ENCODE peak calls at places on chromosomes 13 and 19, in four cellular contexts. C, E, B and I are unnamed samples.

GRCh38 chr19:4373601-4374441 is 26.5 kb downstream of the SH3GL1 start:
- DNase-seq in B (no peak), C (no peak), E (peak), I (no peak)

GRCh38 chr13:109818891-109819290 is 32.5 kb upstream of the IRS2 start:
- DNase-seq in E (no peak), B (no peak), C (no peak), I (no peak)

GRCh38 chr19:17183271-17183757 is 31.8 kb upstream of the USE1 start:
- DNase-seq in E (no peak), B (no peak), C (peak), I (no peak)

GRCh38 chr19:2273356-2274184 is 8.4 kb downstream of the PEAK3 start:
- DNase-seq in E (peak), C (peak), B (peak), I (peak)

GRCh38 chr19:4359627-4360000 is 16.3 kb downstream of the MPND start:
- DNase-seq in B (no peak), C (no peak), E (no peak), I (no peak)

GRCh38 chr13:23901365-23901764 is 4.1 kb upstream of the C1QTNF9B start:
- DNase-seq in B (no peak), E (peak), C (no peak), I (no peak)

GRCh38 chr13:48909088-48909389 is 66.7 kb upstream of the FNDC3A start:
- DNase-seq in C (no peak), E (no peak), B (no peak), I (no peak)

GRCh38 chr13:90105881-90106496 is 1241.5 kb upstream of the MIR17HG start:
- DNase-seq in B (no peak), C (peak), E (no peak), I (no peak)

GRCh38 chr13:50893211-50893852 is 16.3 kb upstream of the RNASEH2B start:
- DNase-seq in B (no peak), C (no peak), E (peak), I (no peak)

GRCh38 chr19:42064432-42064831 is 5.6 kb downstream of the GRIK5 start:
- DNase-seq in B (no peak), C (no peak), E (no peak), I (no peak)

GRCh38 chr19:36113425-36113824 is 1.2 kb downstream of the POLR2I start:
- DNase-seq in B (no peak), C (no peak), E (no peak), I (peak)

GRCh38 chr13:78420814-78421213 is 182.5 kb downstream of the POU4F1 start:
- DNase-seq in C (no peak), B (no peak), E (no peak), I (no peak)

GRCh38 chr19:45153339-45154063 is 7.3 kb downstream of the NKPD1 start:
- DNase-seq in B (no peak), C (peak), E (peak), I (peak)

GRCh38 chr19:12450817-12451216 is 10.0 kb upstream of the ZNF443 start:
- DNase-seq in C (no peak), B (no peak), E (no peak), I (no peak)

GRCh38 chr13:105804561-105805190 is 730.8 kb downstream of the EFNB2 start:
- DNase-seq in C (no peak), E (peak), B (no peak), I (no peak)

GRCh38 chr19:3575260-3575741 is 2.6 kb downstream of the HMG20B start:
- DNase-seq in E (peak), C (peak), B (no peak), I (peak)

GRCh38 chr13:26679411-26679810 is 81.2 kb downstream of the GPR12 start:
- DNase-seq in C (no peak), E (peak), B (no peak), I (no peak)

GRCh38 chr13:75430618-75431209 is 51.3 kb downstream of the TBC1D4 start:
- DNase-seq in E (no peak), B (no peak), C (no peak), I (no peak)

GRCh38 chr19:41904118-41904870 is 21.3 kb downstream of the ARHGEF1 start:
- DNase-seq in E (no peak), B (no peak), C (no peak), I (no peak)

GRCh38 chr13:39776439-39776838 is 121.0 kb downstream of the COG6 start:
- DNase-seq in E (peak), B (no peak), C (peak), I (no peak)

GRCh38 chr13:64234255-64234654 is 2818.6 kb upstream of the PCDH20 start:
- DNase-seq in E (peak), C (no peak), B (no peak), I (no peak)

GRCh38 chr13:48531416-48532145 is 1.3 kb downstream of the RCBTB2 start:
- DNase-seq in B (no peak), C (peak), E (no peak), I (no peak)

GRCh38 chr19:14433454-14434156 is 499 bp downstream of the PKN1 start:
- DNase-seq in C (no peak), B (no peak), E (no peak), I (no peak)

GRCh38 chr19:54302252-54302651 is 10.7 kb downstream of the LILRA5 start:
- DNase-seq in B (no peak), C (no peak), E (no peak), I (no peak)

GRCh38 chr13:110944121-110944967 is 29.5 kb upstream of the ANKRD10 start:
- DNase-seq in E (peak), C (peak), B (no peak), I (peak)

GRCh38 chr19:55189424-55189823 is 9.3 kb upstream of the SYT5 start:
- DNase-seq in B (peak), C (no peak), E (peak), I (peak)

GRCh38 chr19:43362179-43362578 is 8.7 kb downstream of the CD177 start:
- DNase-seq in C (no peak), E (peak), B (no peak), I (no peak)

GRCh38 chr19:1294688-1295087 is 9.0 kb downstream of the EFNA2 start:
- DNase-seq in B (no peak), E (no peak), C (no peak), I (no peak)

GRCh38 chr19:54186934-54187381 is 2.4 kb downstream of the MBOAT7 start:
- DNase-seq in B (no peak), E (no peak), C (no peak), I (peak)

GRCh38 chr13:33927315-33927714 is 109.4 kb downstream of the RFC3 start:
- DNase-seq in C (no peak), B (no peak), E (peak), I (no peak)

GRCh38 chr13:41780736-41781708 is 179.9 kb downstream of the VWA8 start:
- DNase-seq in E (peak), C (no peak), B (no peak), I (no peak)

GRCh38 chr13:99870541-99870940 is 101.0 kb downstream of the ZIC5 start:
- DNase-seq in E (no peak), C (no peak), B (no peak), I (no peak)

DNA sequence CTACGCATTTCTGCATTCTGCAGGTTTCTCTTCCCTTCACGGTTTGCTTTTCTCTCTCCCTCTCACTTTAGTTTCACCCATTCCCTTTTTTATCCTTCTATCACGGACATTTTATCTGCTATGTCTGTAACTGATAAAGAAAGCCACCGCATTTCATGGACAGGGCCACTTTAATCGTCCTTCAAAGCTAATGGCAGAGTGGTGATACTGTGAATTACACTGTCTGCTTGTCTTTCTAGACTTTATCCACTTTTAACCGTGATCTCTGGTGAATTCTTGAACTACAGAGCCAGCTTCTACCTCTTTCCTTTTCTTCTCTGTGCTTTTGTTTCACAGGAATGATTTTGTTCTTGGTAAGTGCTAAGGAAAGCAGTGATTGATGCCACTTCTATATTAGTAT is 760.4 kb downstream of the PCDH9 start:
- DNase-seq in E (no peak), C (peak), B (no peak), I (no peak)
- H4K5ac ChIP-seq in E (no peak), C (no peak), B (no peak), I (no peak)

DNA sequence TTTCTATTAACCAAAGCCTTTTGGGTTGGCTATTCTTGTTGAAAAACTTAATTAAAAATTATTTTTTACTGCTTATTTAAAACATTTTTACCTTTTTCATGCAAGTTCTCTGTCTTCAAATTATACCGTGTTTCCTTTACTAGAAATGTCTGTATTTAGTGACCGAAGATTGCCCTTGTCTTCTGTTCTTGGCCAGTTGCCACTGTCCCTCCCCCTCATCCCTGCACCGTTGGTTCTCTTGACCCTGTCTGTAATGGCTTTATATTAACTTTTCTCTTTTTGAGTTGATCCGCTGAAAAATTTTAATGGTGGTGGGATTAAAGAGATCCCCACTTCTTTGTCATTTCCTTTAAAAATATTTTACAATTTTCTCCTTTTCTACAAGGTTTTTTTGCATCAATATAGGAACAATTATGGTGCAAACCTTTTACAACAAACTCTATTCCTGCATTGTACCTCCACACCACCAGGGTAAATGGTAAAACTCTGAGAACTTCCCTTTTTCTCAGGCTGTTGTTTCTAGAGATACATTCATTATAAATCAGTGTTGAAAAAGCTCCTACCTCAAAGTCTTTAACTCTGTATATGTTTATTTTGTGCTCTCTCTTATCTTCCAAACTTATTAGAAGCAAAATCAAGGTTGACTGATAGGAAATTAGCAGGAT is 12.9 kb upstream of the RNF113B start:
- DNase-seq in B (no peak), C (no peak), E (no peak), I (no peak)
- H4K5ac ChIP-seq in B (no peak), C (no peak), E (peak), I (no peak)

DNA sequence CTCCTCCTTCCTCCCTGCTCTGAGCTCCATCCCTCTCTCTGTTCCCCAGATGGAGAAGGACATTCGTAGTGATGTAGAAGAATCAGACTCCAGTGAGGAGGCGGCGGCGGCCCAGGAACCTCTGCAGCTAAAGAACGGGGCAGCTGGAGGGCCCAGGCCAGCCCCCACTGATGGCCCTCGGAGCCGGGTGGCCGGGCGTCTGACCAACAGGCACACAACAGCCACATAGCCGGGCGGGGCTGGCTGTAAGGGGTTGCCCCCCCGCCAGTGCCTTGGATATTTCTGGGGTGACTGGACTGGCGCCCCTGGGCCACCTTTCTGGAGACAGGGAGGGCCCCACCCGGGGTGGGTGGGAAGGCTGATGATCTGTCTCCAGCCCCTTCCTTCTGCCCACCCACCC is 46.3 kb downstream of the CD320 start:
- DNase-seq in C (no peak), E (no peak), B (no peak), I (no peak)
- H4K5ac ChIP-seq in C (no peak), E (no peak), B (no peak), I (no peak)

DNA sequence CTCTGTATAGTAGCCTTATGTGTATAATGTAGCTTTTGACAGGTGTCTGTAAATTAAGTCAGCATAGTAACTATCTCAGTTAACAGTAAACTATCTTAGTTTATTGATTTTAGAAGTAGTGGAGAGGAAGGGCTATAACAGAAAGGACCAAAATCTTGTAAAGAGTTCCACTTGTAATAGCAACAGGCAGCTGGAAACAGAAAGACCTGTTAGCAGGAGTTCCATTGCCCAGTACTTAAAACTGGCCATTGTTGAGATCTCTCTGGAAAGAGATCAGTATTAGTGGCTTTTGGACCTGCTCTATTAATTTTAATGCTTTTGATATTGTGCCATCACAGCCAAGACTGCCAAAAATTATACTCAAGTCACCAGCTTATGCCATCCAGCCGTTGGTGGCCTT is 32.0 kb upstream of the GARRE1 start:
- DNase-seq in C (no peak), B (no peak), E (no peak), I (no peak)
- H4K5ac ChIP-seq in C (no peak), B (no peak), E (no peak), I (no peak)

DNA sequence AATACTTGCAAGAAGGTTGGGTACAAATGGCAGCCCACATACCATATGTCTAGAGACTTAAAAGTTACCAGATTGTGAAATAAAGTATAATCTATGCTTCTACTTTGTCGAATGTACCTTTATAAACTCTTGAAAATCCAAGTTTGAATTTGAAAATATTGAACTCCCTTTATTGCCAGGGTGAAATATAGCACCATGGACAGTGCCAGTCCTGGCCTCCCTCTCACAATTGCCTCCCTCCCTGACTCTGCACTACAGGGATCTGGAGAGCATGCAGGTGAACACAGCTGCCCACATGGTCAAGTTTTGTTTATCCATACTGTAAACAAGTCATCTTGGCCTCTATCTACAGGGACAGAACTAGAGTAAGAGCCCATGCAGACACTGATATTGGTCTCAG is 394.1 kb upstream of the SLITRK6 start:
- DNase-seq in E (no peak), C (no peak), B (no peak), I (no peak)
- H4K5ac ChIP-seq in E (no peak), C (no peak), B (no peak), I (no peak)

GRCh38 chr19:48030073-48030472 is 13.8 kb downstream of the CABP5 start:
- DNase-seq in C (no peak), B (no peak), E (no peak), I (no peak)
- H4K5ac ChIP-seq in C (no peak), B (no peak), E (no peak), I (no peak)

DNA sequence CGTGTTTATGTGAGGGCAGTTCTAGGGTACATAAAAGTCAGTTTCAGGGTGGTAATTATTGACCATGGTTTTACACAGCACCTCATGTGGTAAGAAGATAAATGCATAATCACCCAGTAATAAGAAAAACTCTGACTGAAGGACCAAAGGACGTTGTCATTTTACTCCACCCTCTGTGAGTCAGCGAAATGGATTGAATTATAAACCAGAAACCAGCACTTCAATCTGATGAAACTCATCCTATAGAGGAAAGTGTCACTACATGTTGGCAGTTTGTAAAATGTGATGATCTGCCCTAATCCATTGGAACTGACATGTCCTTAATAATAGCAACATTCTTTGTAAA is 406.8 kb downstream of the KLF5 start:
- DNase-seq in C (no peak), B (no peak), E (peak), I (no peak)
- H4K5ac ChIP-seq in C (no peak), B (no peak), E (peak), I (no peak)

DNA sequence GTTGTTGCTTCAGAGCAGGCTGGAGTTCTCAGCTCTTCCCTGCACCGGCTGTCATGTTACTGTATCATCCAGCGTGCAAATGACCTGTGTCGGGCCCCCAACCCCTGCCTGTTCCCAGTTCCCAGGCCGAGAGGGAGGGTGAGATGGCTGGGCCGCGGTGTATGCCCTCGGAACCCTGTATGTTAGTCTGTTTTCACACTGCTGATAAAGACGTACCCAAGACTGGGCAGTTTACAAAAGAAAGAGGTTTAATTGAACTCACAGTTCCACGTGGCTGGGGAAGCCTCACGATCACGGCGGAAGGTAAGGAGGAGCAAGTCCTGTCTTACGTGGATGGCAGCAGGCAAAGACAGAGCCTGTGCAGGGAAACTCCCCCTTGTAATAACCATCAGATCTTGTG is 10.9 kb downstream of the TMEM255B start:
- DNase-seq in C (no peak), B (no peak), E (no peak), I (no peak)
- H4K5ac ChIP-seq in C (no peak), B (no peak), E (no peak), I (no peak)